ENCODE peak calls at places on chromosome 17, in six cellular contexts. J is CD4-positive, alpha-beta T cell; T is NCI-H510A treated with DMSO at 0.1 percent for 48 hours; Y is choroid plexus epithelial cell; L is amygdala; O is WTC11. G is an unnamed sample.
A peak's percentile ranks its signal among the peaks of the same experiment; 100 is the strongest.

GRCh38 chr17:44005865-44006580 is 1.6 kb downstream of the NAGS start:
- DNase-seq in O (peak; percentile 77), T (peak; percentile 31), J (peak; percentile 10), Y (peak; percentile 38), L (no peak), G (peak; percentile 45)

GRCh38 chr17:41975099-41976083 is 8.8 kb downstream of the CNP start:
- DNase-seq in O (no peak), L (peak; percentile 70), Y (no peak), J (no peak), T (no peak), G (peak; percentile 60)

GRCh38 chr17:62919388-62919787 is 46.6 kb upstream of the TANC2 start:
- DNase-seq in T (no peak), O (no peak), J (no peak), Y (peak; percentile 60), L (no peak), G (peak; percentile 81)

GRCh38 chr17:77011173-77012011 is 129.4 kb upstream of the SEC14L1 start:
- DNase-seq in Y (peak; percentile 76), J (peak; percentile 46), O (peak; percentile 74), L (no peak), T (peak; percentile 41), G (peak; percentile 67)

GRCh38 chr17:77728871-77729270 is 229.6 kb upstream of the TNRC6C start:
- DNase-seq in L (no peak), T (no peak), O (no peak), J (no peak), Y (no peak), G (no peak)

GRCh38 chr17:32901743-32902142 is 24.8 kb upstream of the MYO1D start:
- DNase-seq in Y (no peak), J (no peak), O (no peak), T (no peak), L (no peak), G (no peak)

GRCh38 chr17:16171613-16172012 is 43.7 kb downstream of the NCOR1 start:
- DNase-seq in J (no peak), T (peak; percentile 93), Y (peak; percentile 73), O (no peak), L (no peak), G (peak; percentile 40)

GRCh38 chr17:65674246-65675045 is 113.0 kb upstream of the AXIN2 start:
- DNase-seq in O (no peak), Y (peak; percentile 64), L (no peak), T (no peak), J (no peak), G (no peak)

GRCh38 chr17:50128441-50129302 is 1.3 kb downstream of the SAMD14 start:
- DNase-seq in T (no peak), L (no peak), Y (no peak), J (no peak), O (peak; percentile 65), G (peak; percentile 62)

GRCh38 chr17:36597229-36597628 is 4.2 kb upstream of the MRM1 start:
- DNase-seq in J (no peak), Y (no peak), L (no peak), O (no peak), T (no peak), G (no peak)

G was measured in astrocyte of the hippocampus.